ENCODE peak calls at places on chromosome 7, in nine cellular contexts. One of them, this sample, is unnamed.

GRCh38 chr7:46930336-46930735 is 651.6 kb downstream of the TNS3 start:
- DNase-seq in CD8-positive, alpha-beta T cell: no peak
- DNase-seq in sigmoid colon: no peak
- DNase-seq in brain microvascular endothelial cell: peak
- DNase-seq in uterus: peak
- DNase-seq in astrocyte of the spinal cord: peak
- DNase-seq in HCT116: no peak
- DNase-seq in glutamatergic neuron: no peak
- DNase-seq in GM12865: peak
- DNase-seq in this sample: no peak

GRCh38 chr7:19016140-19016539 is 101.3 kb downstream of the TWIST1 start:
- DNase-seq in CD8-positive, alpha-beta T cell: no peak
- DNase-seq in sigmoid colon: no peak
- DNase-seq in brain microvascular endothelial cell: peak
- DNase-seq in uterus: no peak
- DNase-seq in astrocyte of the spinal cord: peak
- DNase-seq in HCT116: no peak
- DNase-seq in glutamatergic neuron: no peak
- DNase-seq in GM12865: no peak
- DNase-seq in this sample: no peak

GRCh38 chr7:132516042-132516840 is 60.0 kb downstream of the PLXNA4 start:
- DNase-seq in CD8-positive, alpha-beta T cell: no peak
- DNase-seq in sigmoid colon: no peak
- DNase-seq in brain microvascular endothelial cell: peak
- DNase-seq in uterus: no peak
- DNase-seq in astrocyte of the spinal cord: peak
- DNase-seq in HCT116: no peak
- DNase-seq in glutamatergic neuron: no peak
- DNase-seq in GM12865: no peak
- DNase-seq in this sample: no peak

GRCh38 chr7:101271021-101271420 is 26.1 kb upstream of the FIS1 start:
- DNase-seq in CD8-positive, alpha-beta T cell: no peak
- DNase-seq in sigmoid colon: no peak
- DNase-seq in brain microvascular endothelial cell: no peak
- DNase-seq in uterus: no peak
- DNase-seq in astrocyte of the spinal cord: no peak
- DNase-seq in HCT116: no peak
- DNase-seq in glutamatergic neuron: no peak
- DNase-seq in GM12865: no peak
- DNase-seq in this sample: no peak

GRCh38 chr7:88202278-88202677 is 17.6 kb downstream of the SRI start:
- DNase-seq in CD8-positive, alpha-beta T cell: no peak
- DNase-seq in sigmoid colon: no peak
- DNase-seq in brain microvascular endothelial cell: no peak
- DNase-seq in uterus: no peak
- DNase-seq in astrocyte of the spinal cord: no peak
- DNase-seq in HCT116: no peak
- DNase-seq in glutamatergic neuron: no peak
- DNase-seq in GM12865: no peak
- DNase-seq in this sample: no peak

GRCh38 chr7:115600196-115600595 is 430.4 kb downstream of the TFEC start:
- DNase-seq in CD8-positive, alpha-beta T cell: no peak
- DNase-seq in sigmoid colon: no peak
- DNase-seq in brain microvascular endothelial cell: no peak
- DNase-seq in uterus: no peak
- DNase-seq in astrocyte of the spinal cord: peak
- DNase-seq in HCT116: no peak
- DNase-seq in glutamatergic neuron: no peak
- DNase-seq in GM12865: no peak
- DNase-seq in this sample: no peak

GRCh38 chr7:136698977-136699376 is 169.5 kb upstream of the CHRM2 start:
- DNase-seq in CD8-positive, alpha-beta T cell: no peak
- DNase-seq in sigmoid colon: no peak
- DNase-seq in brain microvascular endothelial cell: no peak
- DNase-seq in uterus: no peak
- DNase-seq in astrocyte of the spinal cord: no peak
- DNase-seq in HCT116: no peak
- DNase-seq in glutamatergic neuron: no peak
- DNase-seq in GM12865: no peak
- DNase-seq in this sample: no peak

GRCh38 chr7:157136372-157136771 is 2.4 kb upstream of the UBE3C start:
- DNase-seq in CD8-positive, alpha-beta T cell: no peak
- DNase-seq in sigmoid colon: no peak
- DNase-seq in brain microvascular endothelial cell: peak
- DNase-seq in uterus: no peak
- DNase-seq in astrocyte of the spinal cord: peak
- DNase-seq in HCT116: no peak
- DNase-seq in glutamatergic neuron: no peak
- DNase-seq in GM12865: no peak
- DNase-seq in this sample: no peak

GRCh38 chr7:149427096-149427680 is 33.7 kb downstream of the ZNF777 start:
- DNase-seq in CD8-positive, alpha-beta T cell: no peak
- DNase-seq in sigmoid colon: no peak
- DNase-seq in brain microvascular endothelial cell: no peak
- DNase-seq in uterus: no peak
- DNase-seq in astrocyte of the spinal cord: no peak
- DNase-seq in HCT116: no peak
- DNase-seq in glutamatergic neuron: peak
- DNase-seq in GM12865: no peak
- DNase-seq in this sample: no peak

GRCh38 chr7:70595741-70596574 is 536.0 kb upstream of the GALNT17 start:
- DNase-seq in CD8-positive, alpha-beta T cell: peak
- DNase-seq in sigmoid colon: no peak
- DNase-seq in brain microvascular endothelial cell: no peak
- DNase-seq in uterus: no peak
- DNase-seq in astrocyte of the spinal cord: no peak
- DNase-seq in HCT116: no peak
- DNase-seq in glutamatergic neuron: peak
- DNase-seq in GM12865: peak
- DNase-seq in this sample: peak

DNA sequence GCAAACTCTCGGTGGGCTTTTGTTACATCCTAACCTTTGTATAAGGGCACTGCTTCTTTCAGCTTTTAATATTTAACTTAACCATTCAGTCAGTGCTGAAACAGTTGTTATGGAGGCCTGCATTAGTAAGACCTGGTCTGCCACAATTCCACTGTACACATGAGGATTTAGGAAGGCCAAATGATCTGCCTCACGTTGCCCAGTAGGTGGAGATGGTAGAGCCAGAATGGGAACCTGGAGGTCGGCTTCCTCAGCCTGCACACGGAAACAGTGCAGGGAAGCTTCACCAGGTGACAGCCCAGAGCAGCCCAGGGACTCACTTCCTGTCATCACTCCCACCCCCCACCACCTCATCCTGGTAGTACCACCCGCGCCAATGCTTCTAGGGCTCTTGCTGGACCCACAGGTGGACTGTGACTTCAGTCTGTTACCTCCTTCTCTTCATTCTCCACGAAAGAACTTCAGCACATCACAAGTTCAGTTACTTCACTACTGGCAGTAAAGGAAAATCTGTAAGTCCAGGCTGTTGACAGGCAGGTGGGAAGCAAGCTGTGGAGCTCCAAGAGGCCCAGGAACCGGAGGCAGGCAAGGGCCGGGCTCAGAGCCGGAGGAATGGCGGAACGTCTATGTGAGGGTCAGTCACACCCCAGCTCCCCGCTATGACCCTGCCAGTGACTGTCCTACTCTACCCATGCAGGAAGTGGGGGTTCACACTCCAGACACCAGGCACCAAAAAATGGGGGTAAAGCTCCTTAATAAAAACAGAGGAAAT is 480.3 kb upstream of the C7orf33 start:
- DNase-seq in CD8-positive, alpha-beta T cell: no peak
- DNase-seq in sigmoid colon: no peak
- DNase-seq in brain microvascular endothelial cell: no peak
- DNase-seq in uterus: no peak
- DNase-seq in astrocyte of the spinal cord: no peak
- DNase-seq in HCT116: no peak
- DNase-seq in glutamatergic neuron: no peak
- DNase-seq in GM12865: no peak
- DNase-seq in this sample: no peak
- TF ChIP-seq CTCF in CD8-positive, alpha-beta T cell: no peak
- TF ChIP-seq CTCF in sigmoid colon: no peak
- TF ChIP-seq CTCF in brain microvascular endothelial cell: no peak
- TF ChIP-seq CTCF in uterus: no peak
- TF ChIP-seq CTCF in astrocyte of the spinal cord: no peak
- TF ChIP-seq CTCF in HCT116: no peak
- TF ChIP-seq CTCF in glutamatergic neuron: no peak
- TF ChIP-seq CTCF in GM12865: no peak
- TF ChIP-seq CTCF in this sample: no peak

DNA sequence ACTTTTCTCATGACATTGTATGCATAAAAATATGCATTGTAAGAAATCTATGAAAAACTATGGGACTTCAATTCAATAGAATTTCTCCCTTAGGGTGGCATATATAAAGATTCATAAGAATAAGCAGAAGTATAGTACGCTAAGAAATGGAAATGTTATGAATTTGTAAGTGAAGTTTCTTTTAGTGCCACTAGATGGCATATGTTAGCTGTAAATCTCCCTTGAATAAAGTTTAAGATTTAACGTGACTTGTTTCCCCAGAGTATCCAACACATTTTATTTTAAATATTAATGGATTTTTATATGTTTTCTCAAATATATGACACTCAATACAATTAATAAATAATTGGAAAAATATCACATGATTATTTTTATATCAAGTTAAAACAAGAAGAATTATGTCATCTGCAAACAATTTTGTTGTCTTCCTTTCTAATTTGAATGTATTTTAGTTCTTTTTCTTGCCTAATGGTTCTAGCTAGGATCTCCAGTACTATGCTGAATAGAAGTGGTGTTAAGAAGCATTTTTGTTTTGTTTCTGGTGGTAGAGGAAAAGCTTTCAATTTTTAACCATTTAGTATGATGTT is 287.2 kb downstream of the HGF start:
- DNase-seq in CD8-positive, alpha-beta T cell: no peak
- DNase-seq in sigmoid colon: no peak
- DNase-seq in brain microvascular endothelial cell: no peak
- DNase-seq in uterus: no peak
- DNase-seq in astrocyte of the spinal cord: peak
- DNase-seq in HCT116: peak
- DNase-seq in glutamatergic neuron: no peak
- DNase-seq in GM12865: peak
- DNase-seq in this sample: peak
- TF ChIP-seq CTCF in CD8-positive, alpha-beta T cell: peak
- TF ChIP-seq CTCF in sigmoid colon: peak
- TF ChIP-seq CTCF in brain microvascular endothelial cell: peak
- TF ChIP-seq CTCF in uterus: peak
- TF ChIP-seq CTCF in astrocyte of the spinal cord: peak
- TF ChIP-seq CTCF in HCT116: peak
- TF ChIP-seq CTCF in glutamatergic neuron: peak
- TF ChIP-seq CTCF in GM12865: peak
- TF ChIP-seq CTCF in this sample: no peak

GRCh38 chr7:38179719-38180333 is 1.8 kb downstream of the STARD3NL start:
- DNase-seq in CD8-positive, alpha-beta T cell: no peak
- DNase-seq in sigmoid colon: no peak
- DNase-seq in brain microvascular endothelial cell: no peak
- DNase-seq in uterus: no peak
- DNase-seq in astrocyte of the spinal cord: no peak
- DNase-seq in HCT116: no peak
- DNase-seq in glutamatergic neuron: no peak
- DNase-seq in GM12865: no peak
- DNase-seq in this sample: no peak

GRCh38 chr7:38178695-38179344 is 775 bp downstream of the STARD3NL start:
- DNase-seq in CD8-positive, alpha-beta T cell: no peak
- DNase-seq in sigmoid colon: no peak
- DNase-seq in brain microvascular endothelial cell: no peak
- DNase-seq in uterus: no peak
- DNase-seq in astrocyte of the spinal cord: no peak
- DNase-seq in HCT116: no peak
- DNase-seq in glutamatergic neuron: no peak
- DNase-seq in GM12865: peak
- DNase-seq in this sample: peak

GRCh38 chr7:38177621-38178003 is 433 bp upstream of the STARD3NL start:
- DNase-seq in CD8-positive, alpha-beta T cell: no peak
- DNase-seq in sigmoid colon: no peak
- DNase-seq in brain microvascular endothelial cell: no peak
- DNase-seq in uterus: no peak
- DNase-seq in astrocyte of the spinal cord: no peak
- DNase-seq in HCT116: no peak
- DNase-seq in glutamatergic neuron: no peak
- DNase-seq in GM12865: no peak
- DNase-seq in this sample: no peak

GRCh38 chr7:38181111-38181510 is 3.1 kb downstream of the STARD3NL start:
- DNase-seq in CD8-positive, alpha-beta T cell: no peak
- DNase-seq in sigmoid colon: no peak
- DNase-seq in brain microvascular endothelial cell: no peak
- DNase-seq in uterus: no peak
- DNase-seq in astrocyte of the spinal cord: no peak
- DNase-seq in HCT116: no peak
- DNase-seq in glutamatergic neuron: no peak
- DNase-seq in GM12865: no peak
- DNase-seq in this sample: no peak

DNA sequence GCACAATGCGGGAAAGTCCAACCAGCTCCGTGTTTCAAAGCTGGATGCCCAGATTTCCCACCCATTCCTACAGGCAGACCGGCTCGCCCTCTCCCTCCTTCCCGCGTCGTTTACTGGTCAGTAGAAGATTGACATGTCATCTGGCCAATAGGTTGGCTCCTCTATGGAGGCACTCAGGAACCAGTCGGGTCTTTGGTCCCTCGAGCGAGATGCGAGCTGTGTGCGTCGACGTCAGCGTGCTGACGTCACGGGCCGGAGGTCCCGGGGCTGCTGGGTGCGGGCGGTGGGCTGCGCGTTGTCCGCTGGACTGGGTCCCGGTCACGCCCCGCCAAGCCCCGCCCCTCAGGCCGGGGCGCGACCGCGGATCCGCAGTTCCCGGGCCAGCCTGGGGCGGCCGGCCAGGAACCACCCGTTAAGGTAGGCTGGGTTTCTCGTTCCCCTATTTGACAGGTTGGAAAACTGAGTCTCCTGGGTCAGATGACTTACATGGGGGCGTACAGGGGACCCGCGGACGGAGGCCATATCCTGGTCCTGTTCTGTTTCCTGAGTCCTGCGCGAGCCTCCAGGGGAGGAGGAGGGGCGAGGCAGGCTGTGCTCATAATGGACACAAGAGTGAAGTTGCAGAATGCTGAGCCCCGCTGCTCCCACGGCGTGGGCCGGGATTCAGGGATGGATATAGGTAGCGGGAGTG is at the start of gene STARD3NL:
- DNase-seq in CD8-positive, alpha-beta T cell: peak
- DNase-seq in sigmoid colon: peak
- DNase-seq in brain microvascular endothelial cell: peak
- DNase-seq in uterus: peak
- DNase-seq in astrocyte of the spinal cord: peak
- DNase-seq in HCT116: peak
- DNase-seq in glutamatergic neuron: peak
- DNase-seq in GM12865: peak
- DNase-seq in this sample: peak
- TF ChIP-seq CTCF in CD8-positive, alpha-beta T cell: no peak
- TF ChIP-seq CTCF in sigmoid colon: peak
- TF ChIP-seq CTCF in brain microvascular endothelial cell: no peak
- TF ChIP-seq CTCF in uterus: no peak
- TF ChIP-seq CTCF in astrocyte of the spinal cord: no peak
- TF ChIP-seq CTCF in HCT116: no peak
- TF ChIP-seq CTCF in glutamatergic neuron: no peak
- TF ChIP-seq CTCF in GM12865: no peak
- TF ChIP-seq CTCF in this sample: no peak

DNA sequence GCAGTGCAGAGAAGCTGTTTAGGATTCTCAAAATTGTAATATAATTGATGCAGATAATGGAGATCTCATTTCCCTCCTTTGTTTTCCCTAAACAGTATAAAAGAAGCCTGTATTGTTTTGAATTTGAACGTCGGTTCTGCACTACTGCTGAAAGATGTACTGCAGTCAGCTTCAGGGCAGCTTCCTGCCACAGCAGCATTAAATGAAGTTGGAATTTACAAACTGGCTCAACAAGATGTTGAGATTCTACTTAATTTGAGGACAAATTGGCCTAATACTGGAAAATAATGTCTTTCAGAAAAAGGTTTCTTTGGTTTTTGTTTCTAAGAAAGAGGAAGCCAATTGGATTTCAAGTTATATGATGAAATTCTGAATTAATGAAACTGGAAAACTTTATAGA is 14.3 kb downstream of the EFCAB10 start:
- DNase-seq in CD8-positive, alpha-beta T cell: no peak
- DNase-seq in sigmoid colon: no peak
- DNase-seq in brain microvascular endothelial cell: no peak
- DNase-seq in uterus: no peak
- DNase-seq in astrocyte of the spinal cord: no peak
- DNase-seq in HCT116: no peak
- DNase-seq in glutamatergic neuron: no peak
- DNase-seq in GM12865: no peak
- DNase-seq in this sample: no peak
- TF ChIP-seq CTCF in CD8-positive, alpha-beta T cell: no peak
- TF ChIP-seq CTCF in sigmoid colon: no peak
- TF ChIP-seq CTCF in brain microvascular endothelial cell: no peak
- TF ChIP-seq CTCF in uterus: no peak
- TF ChIP-seq CTCF in astrocyte of the spinal cord: no peak
- TF ChIP-seq CTCF in HCT116: no peak
- TF ChIP-seq CTCF in glutamatergic neuron: no peak
- TF ChIP-seq CTCF in GM12865: no peak
- TF ChIP-seq CTCF in this sample: no peak

This sample was measured in GM20000.